ENCODE peak calls at places on chromosomes 4 and X, in eight cellular contexts. V is foreskin fibroblast, P is choroid plexus epithelial cell, C is neural crest cell, U is IMR-90, Q is HCT116, J is H9, N is lower lobe of right lung. F is an unnamed sample.
A peak's percentile ranks its signal among the peaks of the same experiment; 100 is the strongest.

GRCh38 chr4:41256131-41256739 is 493 bp upstream of the UCHL1 start:
- DNase-seq in V (no peak), P (peak; percentile 76), C (peak; percentile 6), U (peak; percentile 74), Q (no peak), J (no peak), N (no peak), F (no peak)

GRCh38 chr4:155748039-155748438 is 10.8 kb upstream of the GUCY1B1 start:
- DNase-seq in V (no peak), P (no peak), C (no peak), U (no peak), Q (no peak), J (no peak), N (no peak), F (no peak)

GRCh38 chrX:16239211-16239610 is 71.9 kb downstream of the MAGEB17 start:
- DNase-seq in V (peak; percentile 53), P (peak; percentile 91), C (no peak), U (peak; percentile 88), Q (peak; percentile 35), J (no peak), N (no peak), F (no peak)

GRCh38 chr4:101279377-101279871 is 67.9 kb downstream of the PPP3CA start:
- DNase-seq in V (peak; percentile 97), P (peak; percentile 95), C (no peak), U (peak; percentile 97), Q (no peak), J (no peak), N (no peak), F (no peak)

GRCh38 chrX:132749406-132749805 is 209.0 kb downstream of the HS6ST2 start:
- DNase-seq in V (no peak), P (no peak), C (no peak), U (no peak), Q (no peak), J (no peak), N (no peak), F (no peak)

GRCh38 chrX:131595120-131595519 is 51.2 kb downstream of the OR13H1 start:
- DNase-seq in V (no peak), P (no peak), C (no peak), U (no peak), Q (no peak), J (no peak), N (no peak), F (no peak)

GRCh38 chr4:132565542-132565941 is 583.6 kb upstream of the PCDH10 start:
- DNase-seq in V (no peak), P (no peak), C (no peak), U (no peak), Q (no peak), J (no peak), N (no peak), F (no peak)

GRCh38 chr4:175413561-175413960 is 398.5 kb downstream of the GPM6A start:
- DNase-seq in V (no peak), P (peak; percentile 65), C (no peak), U (no peak), Q (no peak), J (no peak), N (no peak), F (no peak)

GRCh38 chrX:140141444-140142029 is 176.2 kb upstream of the CXorf66 start:
- DNase-seq in V (no peak), P (peak; percentile 35), C (peak; percentile 72), U (peak; percentile 31), Q (peak; percentile 2), J (no peak), N (no peak), F (peak; percentile 58)

GRCh38 chrX:15349046-15349445 is 13.7 kb upstream of the PIGA start:
- DNase-seq in V (peak; percentile 35), P (peak; percentile 82), C (peak; percentile 48), U (peak; percentile 73), Q (peak; percentile 39), J (peak; percentile 51), N (no peak), F (peak; percentile 51)

GRCh38 chr4:185120631-185120946 is 22.5 kb upstream of the SLC25A4 start:
- DNase-seq in V (no peak), P (no peak), C (no peak), U (no peak), Q (no peak), J (no peak), N (no peak), F (no peak)

GRCh38 chr4:102168580-102168979 is 176.7 kb downstream of the SLC39A8 start:
- DNase-seq in V (no peak), P (no peak), C (no peak), U (no peak), Q (no peak), J (no peak), N (no peak), F (no peak)

GRCh38 chrX:38985375-38985774 is 184.1 kb downstream of the MID1IP1 start:
- DNase-seq in V (no peak), P (peak; percentile 30), C (no peak), U (peak; percentile 11), Q (no peak), J (no peak), N (no peak), F (peak; percentile 50)

GRCh38 chr4:59127748-59128147 is 2017.6 kb upstream of the IGFBP7 start:
- DNase-seq in V (no peak), P (no peak), C (no peak), U (no peak), Q (no peak), J (no peak), N (no peak), F (no peak)

GRCh38 chr4:142369141-142369540 is 477.0 kb downstream of the INPP4B start:
- DNase-seq in V (no peak), P (no peak), C (no peak), U (no peak), Q (no peak), J (no peak), N (no peak), F (no peak)

GRCh38 chrX:33133320-33133719 is 78.0 kb downstream of the DMD start:
- DNase-seq in V (no peak), P (peak; percentile 18), C (no peak), U (no peak), Q (no peak), J (no peak), N (no peak), F (no peak)

GRCh38 chr4:144695721-144696120 is 49.8 kb downstream of the HHIP start:
- DNase-seq in V (no peak), P (no peak), C (no peak), U (no peak), Q (no peak), J (no peak), N (no peak), F (no peak)

GRCh38 chr4:101349346-101350064 is 2.2 kb upstream of the PPP3CA start:
- DNase-seq in V (peak; percentile 23), P (no peak), C (no peak), U (no peak), Q (peak; percentile 72), J (no peak), N (peak; percentile 73), F (no peak)

GRCh38 chr4:154720618-154721267 is 23.1 kb upstream of the LRAT start:
- DNase-seq in V (no peak), P (no peak), C (no peak), U (no peak), Q (no peak), J (peak; percentile 41), N (no peak), F (no peak)

GRCh38 chrX:23514082-23514481 is 153.2 kb upstream of the PRDX4 start:
- DNase-seq in V (no peak), P (no peak), C (no peak), U (no peak), Q (no peak), J (no peak), N (no peak), F (no peak)
- TF ChIP-seq CTCF in V (no peak), P (no peak), C (no peak), U (no peak), Q (no peak), J (no peak), N (no peak), F (no peak)

GRCh38 chr4:57443308-57444243 is 333.4 kb upstream of the IGFBP7 start:
- DNase-seq in V (no peak), P (no peak), C (no peak), U (no peak), Q (no peak), J (no peak), N (no peak), F (no peak)

GRCh38 chr4:57448452-57448851 is 338.3 kb upstream of the IGFBP7 start:
- DNase-seq in V (no peak), P (no peak), C (no peak), U (no peak), Q (no peak), J (no peak), N (no peak), F (no peak)

GRCh38 chr4:57442241-57442640 is 332.1 kb upstream of the IGFBP7 start:
- DNase-seq in V (no peak), P (no peak), C (no peak), U (no peak), Q (no peak), J (no peak), N (no peak), F (no peak)

GRCh38 chr4:57437649-57438048 is 327.5 kb upstream of the IGFBP7 start:
- DNase-seq in V (no peak), P (no peak), C (no peak), U (no peak), Q (no peak), J (no peak), N (no peak), F (no peak)

GRCh38 chr4:57442834-57443291 is 332.7 kb upstream of the IGFBP7 start:
- DNase-seq in V (no peak), P (peak; percentile 56), C (peak; percentile 55), U (peak; percentile 13), Q (no peak), J (peak; percentile 75), N (no peak), F (peak; percentile 17)
- TF ChIP-seq CTCF in V (peak; percentile 63), P (peak; percentile 83), C (peak; percentile 93), U (peak; percentile 51), Q (peak; percentile 54), J (peak; percentile 88), N (peak; percentile 64), F (peak; percentile 65)

GRCh38 chrX:79082886-79083285 is 61.6 kb upstream of the GPR174 start:
- DNase-seq in V (no peak), P (no peak), C (no peak), U (no peak), Q (no peak), J (no peak), N (no peak), F (no peak)

GRCh38 chrX:79080131-79080530 is 64.4 kb upstream of the GPR174 start:
- DNase-seq in V (peak; percentile 31), P (peak; percentile 54), C (no peak), U (no peak), Q (no peak), J (no peak), N (no peak), F (no peak)

GRCh38 chrX:79084923-79085322 is 59.6 kb upstream of the GPR174 start:
- DNase-seq in V (no peak), P (no peak), C (no peak), U (no peak), Q (no peak), J (no peak), N (no peak), F (no peak)

GRCh38 chrX:79079477-79079876 is 65.0 kb upstream of the GPR174 start:
- DNase-seq in V (no peak), P (no peak), C (no peak), U (no peak), Q (no peak), J (no peak), N (no peak), F (no peak)

GRCh38 chrX:79081895-79082512 is 62.5 kb upstream of the GPR174 start:
- DNase-seq in V (no peak), P (peak; percentile 61), C (peak; percentile 4), U (peak; percentile 4), Q (no peak), J (no peak), N (no peak), F (peak; percentile 31)
- TF ChIP-seq CTCF in V (peak; percentile 36), P (peak; percentile 44), C (peak; percentile 72), U (peak; percentile 54), Q (peak; percentile 37), J (peak; percentile 68), N (peak; percentile 50), F (peak; percentile 57)

GRCh38 chr4:73021634-73022033 is 47.9 kb downstream of the COX18 start:
- DNase-seq in V (peak; percentile 32), P (peak; percentile 87), C (no peak), U (peak; percentile 31), Q (peak; percentile 22), J (no peak), N (no peak), F (peak; percentile 58)
- TF ChIP-seq CTCF in V (peak; percentile 32), P (peak; percentile 65), C (peak; percentile 61), U (peak; percentile 49), Q (peak; percentile 43), J (peak; percentile 71), N (no peak), F (peak; percentile 57)